ENCODE peak calls at places on chromosomes 6 and 20, in five cellular contexts. One of them, this sample, is unnamed.

GRCh38 chr6:14739830-14740229 is 506.0 kb upstream of the JARID2 start:
- DNase-seq in lower lobe of right lung: no peak
- DNase-seq in EL: peak; percentile 35
- DNase-seq in cerebellar nuclear complex: no peak
- DNase-seq in A172: no peak
- DNase-seq in this sample: no peak

GRCh38 chr6:103910018-103910417 is 949.7 kb downstream of the HACE1 start:
- DNase-seq in A172: no peak
- DNase-seq in EL: no peak
- DNase-seq in cerebellar nuclear complex: no peak
- DNase-seq in lower lobe of right lung: no peak
- DNase-seq in this sample: no peak

GRCh38 chr6:36759177-36759757 is 61.6 kb downstream of the RAB44 start:
- DNase-seq in A172: peak; percentile 62
- DNase-seq in EL: peak; percentile 75
- DNase-seq in lower lobe of right lung: peak; percentile 89
- DNase-seq in cerebellar nuclear complex: no peak
- DNase-seq in this sample: no peak

GRCh38 chr6:63674635-63675034 is 39.0 kb downstream of the PHF3 start:
- DNase-seq in lower lobe of right lung: no peak
- DNase-seq in cerebellar nuclear complex: no peak
- DNase-seq in A172: no peak
- DNase-seq in EL: no peak
- DNase-seq in this sample: no peak

GRCh38 chr20:43949741-43950618 is 35.3 kb downstream of the TOX2 start:
- DNase-seq in EL: no peak
- DNase-seq in A172: peak; percentile 76
- DNase-seq in lower lobe of right lung: peak; percentile 66
- DNase-seq in cerebellar nuclear complex: no peak
- DNase-seq in this sample: no peak

GRCh38 chr6:45495404-45496084 is 117.8 kb upstream of the SUPT3H start:
- DNase-seq in cerebellar nuclear complex: no peak
- DNase-seq in EL: no peak
- DNase-seq in A172: no peak
- DNase-seq in lower lobe of right lung: no peak
- DNase-seq in this sample: no peak

GRCh38 chr6:148291876-148292275 is 50.8 kb upstream of the SASH1 start:
- DNase-seq in EL: no peak
- DNase-seq in A172: no peak
- DNase-seq in lower lobe of right lung: no peak
- DNase-seq in cerebellar nuclear complex: no peak
- DNase-seq in this sample: no peak

GRCh38 chr20:9817654-9818053 is 21.2 kb downstream of the PAK5 start:
- DNase-seq in A172: no peak
- DNase-seq in cerebellar nuclear complex: no peak
- DNase-seq in EL: no peak
- DNase-seq in lower lobe of right lung: no peak
- DNase-seq in this sample: no peak